ENCODE peak calls at places on chromosomes 2 and 18, in nine cellular contexts. I is OCI-LY7; C is A673; Z is cardiac muscle cell; X is spleen; T is left ventricle myocardium inferior; B is HCT116; D is CD4-positive, CD25-positive, alpha-beta regulatory T cell; M is sigmoid colon. F is an unnamed sample.
A peak's percentile ranks its signal among the peaks of the same experiment; 100 is the strongest.

GRCh38 chr18:39909706-39910105 is 2045.3 kb upstream of the PIK3C3 start:
- DNase-seq in T (no peak), D (no peak), B (no peak), Z (no peak), I (no peak), X (no peak), C (no peak), M (no peak), F (no peak)

GRCh38 chr2:139825726-139826125 is 1045.5 kb upstream of the NXPH2 start:
- DNase-seq in I (no peak), B (no peak), X (no peak), M (no peak), C (no peak), D (no peak), Z (no peak), T (no peak), F (no peak)

GRCh38 chr18:27712066-27712465 is 464.9 kb downstream of the CDH2 start:
- DNase-seq in C (no peak), B (no peak), X (no peak), I (no peak), M (no peak), Z (no peak), T (no peak), D (no peak), F (no peak)

GRCh38 chr2:20186078-20186854 is 38.7 kb downstream of the SDC1 start:
- DNase-seq in X (no peak), C (no peak), M (no peak), I (no peak), B (no peak), Z (no peak), T (no peak), D (no peak), F (peak; percentile 40)

GRCh38 chr2:196597531-196597930 is 42.0 kb upstream of the CCDC150 start:
- DNase-seq in X (no peak), C (no peak), T (no peak), Z (no peak), I (no peak), D (no peak), B (no peak), M (no peak), F (no peak)

GRCh38 chr2:227132986-227133385 is 31.0 kb downstream of the COL4A4 start:
- DNase-seq in B (no peak), Z (no peak), I (no peak), X (no peak), C (no peak), D (no peak), T (peak; percentile 23), M (no peak), F (no peak)

GRCh38 chr18:48878471-48878870 is 72.3 kb downstream of the SMAD7 start:
- DNase-seq in B (no peak), D (no peak), X (peak; percentile 68), T (no peak), Z (no peak), C (no peak), M (peak; percentile 54), I (no peak), F (no peak)

GRCh38 chr2:59851848-59852475 is 701.5 kb downstream of the BCL11A start:
- DNase-seq in D (no peak), M (no peak), B (no peak), C (no peak), T (no peak), X (no peak), Z (no peak), I (no peak), F (no peak)

GRCh38 chr18:45951021-45951714 is 16.0 kb downstream of the EPG5 start:
- DNase-seq in I (no peak), C (peak; percentile 33), M (no peak), B (peak; percentile 28), X (no peak), Z (peak; percentile 90), D (no peak), T (no peak), F (no peak)

GRCh38 chr2:203804070-203804469 is 63.5 kb upstream of the CTLA4 start:
- DNase-seq in B (no peak), T (no peak), X (no peak), D (no peak), M (no peak), Z (peak; percentile 99), C (peak; percentile 73), I (no peak), F (no peak)

GRCh38 chr18:12032786-12033642 is 51.7 kb downstream of the IMPA2 start:
- DNase-seq in M (peak; percentile 56), X (no peak), C (no peak), B (no peak), I (no peak), D (no peak), T (no peak), Z (peak; percentile 44), F (no peak)

GRCh38 chr2:26355038-26355995 is 8.7 kb upstream of the ADGRF3 start:
- DNase-seq in D (no peak), B (peak; percentile 97), C (peak; percentile 94), T (no peak), Z (peak; percentile 91), I (no peak), M (no peak), X (no peak), F (no peak)

GRCh38 chr2:224638338-224638823 is 53.2 kb upstream of the CUL3 start:
- DNase-seq in T (no peak), X (no peak), B (no peak), I (peak; percentile 77), M (no peak), D (peak; percentile 62), C (no peak), Z (no peak), F (peak; percentile 74)

GRCh38 chr2:117967981-117968723 is 45.7 kb downstream of the CCDC93 start:
- DNase-seq in I (no peak), X (no peak), M (no peak), C (no peak), B (no peak), D (no peak), T (no peak), Z (no peak), F (no peak)

GRCh38 chr2:64523667-64524603 is at the start of gene AFTPH:
- DNase-seq in D (peak; percentile 99), Z (peak; percentile 99), I (peak; percentile 99), M (peak; percentile 100), T (peak; percentile 98), X (peak; percentile 100), C (peak; percentile 99), B (peak; percentile 96), F (peak; percentile 98)

GRCh38 chr2:28317390-28317789 is 75.3 kb upstream of the FOSL2 start:
- DNase-seq in B (no peak), C (no peak), T (no peak), X (no peak), Z (no peak), D (no peak), I (no peak), M (no peak), F (no peak)

GRCh38 chr2:207126724-207127314 is 38.9 kb downstream of the KLF7 start:
- DNase-seq in I (no peak), D (no peak), T (no peak), Z (peak; percentile 36), M (no peak), C (peak; percentile 38), X (no peak), B (no peak), F (no peak)

GRCh38 chr2:84894758-84895520 is 10.5 kb upstream of the TMSB10 start:
- DNase-seq in B (no peak), X (no peak), T (no peak), D (peak; percentile 54), M (peak; percentile 59), C (peak; percentile 21), I (peak; percentile 54), Z (peak; percentile 89), F (no peak)
- H3K4me3 ChIP-seq in B (no peak overlapping the region), X (no peak overlapping the region), T (no peak overlapping the region), D (peak overlapping the region; percentile 73), M (no peak overlapping the region), C (no peak overlapping the region), I (peak overlapping the region; percentile 9), Z (no peak overlapping the region), F (no peak overlapping the region)

DNA sequence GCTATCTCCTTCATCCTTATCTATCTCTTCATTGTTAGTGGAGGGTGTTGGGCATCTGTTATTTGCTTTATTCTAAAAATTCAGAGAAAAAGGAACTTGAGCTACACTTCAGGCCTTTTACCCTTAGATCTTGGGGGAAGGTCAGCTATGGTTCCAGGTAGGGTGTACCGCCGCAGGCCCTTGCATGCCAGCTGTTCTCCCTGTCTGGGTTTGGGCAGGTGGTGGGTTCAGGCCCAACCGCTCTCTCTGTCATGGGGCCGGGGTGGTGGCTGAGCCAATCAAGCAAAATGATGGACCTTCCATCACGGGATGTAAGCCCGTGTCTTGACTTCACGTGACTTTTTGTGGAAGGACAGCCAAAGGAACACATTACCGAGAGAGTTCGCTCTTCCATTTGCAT is 231.1 kb downstream of the LDLRAD4 start:
- DNase-seq in I (no peak), M (no peak), X (no peak), D (no peak), T (no peak), B (no peak), Z (no peak), C (no peak), F (no peak)
- H3K4me1 ChIP-seq in I (peaks cover 9% of the 10 kb centered on the region), M (peaks cover 47% of the 10 kb centered on the region), X (peaks cover 33% of the 10 kb centered on the region), D (peaks cover 53% of the 10 kb centered on the region), T (peaks cover 70% of the 10 kb centered on the region), B (no peaks in the 10 kb centered on the region), Z (peaks cover 5% of the 10 kb centered on the region), C (peaks cover 32% of the 10 kb centered on the region), F (peaks cover 3% of the 10 kb centered on the region)

DNA sequence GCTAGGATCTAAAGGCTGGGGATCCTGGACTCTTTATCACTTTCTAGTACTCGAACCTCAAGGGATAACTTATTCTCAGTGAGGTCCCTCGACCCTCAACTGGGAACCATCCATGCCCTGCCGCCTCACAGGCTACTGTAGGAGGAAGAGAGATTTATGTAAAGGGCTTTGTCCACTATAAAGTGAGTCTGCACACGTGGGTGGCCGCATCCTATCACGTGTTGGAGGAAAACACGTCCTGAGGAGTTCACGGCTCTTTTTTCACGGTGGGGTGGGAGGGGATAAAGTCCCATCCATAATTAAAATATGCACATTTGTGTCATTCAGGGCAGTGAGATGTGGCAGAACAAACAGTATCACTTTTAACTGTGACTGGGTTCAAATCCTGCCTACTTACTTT is 176.6 kb downstream of the KLHL29 start:
- DNase-seq in B (no peak), Z (no peak), I (no peak), C (no peak), T (no peak), D (no peak), M (no peak), X (no peak), F (no peak)
- H3K4me3 ChIP-seq in B (no peak overlapping the region), Z (no peak overlapping the region), I (no peak overlapping the region), C (no peak overlapping the region), T (no peak overlapping the region), D (no peak overlapping the region), M (no peak overlapping the region), X (no peak overlapping the region), F (no peak overlapping the region)

DNA sequence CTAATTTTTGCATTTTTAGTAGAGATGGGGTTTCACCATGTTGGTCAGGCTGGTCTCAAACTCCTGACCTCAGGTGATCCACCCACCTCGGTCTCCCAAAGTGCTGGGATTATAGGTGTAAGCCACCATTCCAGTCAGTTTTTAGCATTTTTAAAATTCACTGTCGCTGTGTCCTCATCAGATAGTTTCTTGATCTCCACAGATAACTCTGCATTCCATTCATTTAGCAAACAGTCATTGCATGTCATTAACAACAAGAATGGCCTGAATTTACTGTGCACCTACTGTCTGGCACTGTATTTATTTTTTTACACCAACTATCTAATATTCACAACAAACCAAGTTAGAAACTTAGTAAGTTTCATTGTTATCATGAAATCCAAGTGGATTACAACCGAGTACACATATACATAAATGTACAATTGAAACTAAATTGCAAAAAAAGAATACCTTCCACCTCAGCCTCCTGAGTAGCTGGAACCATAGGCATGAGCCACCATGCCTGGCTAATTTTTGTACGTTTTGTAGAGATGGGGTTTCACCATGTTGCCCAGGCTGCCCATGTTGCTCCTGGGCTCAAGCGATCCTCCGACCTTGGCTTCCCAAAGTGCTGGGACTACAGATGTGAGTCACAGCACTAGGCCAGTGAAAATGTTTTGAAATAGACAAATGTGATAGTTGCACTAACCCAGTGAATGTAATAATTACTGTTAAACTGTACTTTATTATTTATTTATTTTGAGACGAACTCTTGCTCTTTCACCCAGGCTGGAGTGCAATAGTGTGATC is 4.3 kb downstream of the MCEE start:
- DNase-seq in Z (no peak), X (no peak), C (no peak), M (no peak), D (no peak), I (no peak), B (no peak), T (no peak), F (no peak)
- H3K4me1 ChIP-seq in Z (no peaks in the 10 kb centered on the region), X (peaks cover 32% of the 10 kb centered on the region), C (peaks cover 5% of the 10 kb centered on the region), M (peaks cover 18% of the 10 kb centered on the region), D (peaks cover 21% of the 10 kb centered on the region), I (peaks cover 18% of the 10 kb centered on the region), B (no peaks in the 10 kb centered on the region), T (peaks cover 35% of the 10 kb centered on the region), F (peaks cover 8% of the 10 kb centered on the region)